ENCODE peak calls at places on chromosomes 7 and 10, in four cellular contexts. V, W, J and B are unnamed samples.

GRCh38 chr10:98346847-98347246 is 68.1 kb downstream of the PYROXD2 start:
- DNase-seq in V (no peak), W (no peak), J (no peak), B (no peak)

GRCh38 chr10:47094636-47095035 is 183.4 kb downstream of the PTPN20 start:
- DNase-seq in V (no peak), W (no peak), J (peak), B (no peak)

GRCh38 chr7:106757846-106758245 is 96.9 kb upstream of the CCDC71L start:
- DNase-seq in V (no peak), W (peak), J (no peak), B (peak)

GRCh38 chr7:18126274-18126673 is 98.6 kb upstream of the PRPS1L1 start:
- DNase-seq in V (no peak), W (no peak), J (no peak), B (no peak)

GRCh38 chr10:48231178-48231577 is 43.3 kb downstream of the FRMPD2 start:
- DNase-seq in V (no peak), W (no peak), J (no peak), B (no peak)

GRCh38 chr10:86306628-86307278 is 59.8 kb downstream of the GRID1 start:
- DNase-seq in V (peak), W (no peak), J (no peak), B (peak)

GRCh38 chr7:82441916-82442478 is 1.6 kb downstream of the CACNA2D1 start:
- DNase-seq in V (peak), W (no peak), J (no peak), B (no peak)

GRCh38 chr7:34823650-34824258 is 165.7 kb downstream of the NPSR1 start:
- DNase-seq in V (peak), W (peak), J (no peak), B (peak)

GRCh38 chr10:80582561-80582960 is 44.9 kb downstream of the SH2D4B start:
- DNase-seq in V (no peak), W (no peak), J (peak), B (no peak)

GRCh38 chr7:132182992-132183391 is 393.3 kb downstream of the PLXNA4 start:
- DNase-seq in V (no peak), W (no peak), J (no peak), B (no peak)

GRCh38 chr7:1973321-1974251 is 259.2 kb downstream of the MAD1L1 start:
- DNase-seq in V (no peak), W (no peak), J (no peak), B (no peak)

GRCh38 chr7:139727151-139727705 is 50.6 kb downstream of the HIPK2 start:
- DNase-seq in V (no peak), W (no peak), J (no peak), B (no peak)

GRCh38 chr7:15709978-15710377 is 23.5 kb upstream of the MEOX2 start:
- DNase-seq in V (no peak), W (no peak), J (no peak), B (no peak)

GRCh38 chr10:44926771-44927751 is 15.9 kb downstream of the TMEM72 start:
- DNase-seq in V (no peak), W (peak), J (no peak), B (no peak)

GRCh38 chr7:137272249-137272648 is 71.3 kb downstream of the PTN start:
- DNase-seq in V (no peak), W (no peak), J (no peak), B (no peak)

GRCh38 chr7:101815826-101816488 is 1.5 kb upstream of the CUX1 start:
- DNase-seq in V (peak), W (peak), J (no peak), B (peak)

GRCh38 chr10:36266923-36267322 is 624.8 kb upstream of the FZD8 start:
- DNase-seq in V (no peak), W (no peak), J (no peak), B (no peak)

GRCh38 chr10:112741830-112742402 is 208.1 kb upstream of the TCF7L2 start:
- DNase-seq in V (no peak), W (no peak), J (no peak), B (no peak)

GRCh38 chr10:18164093-18164492 is 23.9 kb downstream of the CACNB2 start:
- DNase-seq in V (no peak), W (no peak), J (no peak), B (no peak)

GRCh38 chr10:115909037-115909436 is 364.0 kb downstream of the GFRA1 start:
- DNase-seq in V (no peak), W (no peak), J (no peak), B (no peak)

GRCh38 chr7:129343099-129343700 is 91.0 kb upstream of the STRIP2 start:
- DNase-seq in V (peak), W (no peak), J (no peak), B (peak)

GRCh38 chr10:53997953-53998352 is 803.1 kb downstream of the PCDH15 start:
- DNase-seq in V (no peak), W (no peak), J (no peak), B (no peak)

GRCh38 chr7:149638566-149639320 is 134.6 kb downstream of the ZNF467 start:
- DNase-seq in V (no peak), W (no peak), J (no peak), B (no peak)

GRCh38 chr10:95414016-95414830 is 123.4 kb upstream of the PDLIM1 start:
- DNase-seq in V (no peak), W (no peak), J (no peak), B (no peak)

GRCh38 chr7:31044531-31044930 is 7.6 kb upstream of the ADCYAP1R1 start:
- DNase-seq in V (no peak), W (no peak), J (no peak), B (no peak)

DNA sequence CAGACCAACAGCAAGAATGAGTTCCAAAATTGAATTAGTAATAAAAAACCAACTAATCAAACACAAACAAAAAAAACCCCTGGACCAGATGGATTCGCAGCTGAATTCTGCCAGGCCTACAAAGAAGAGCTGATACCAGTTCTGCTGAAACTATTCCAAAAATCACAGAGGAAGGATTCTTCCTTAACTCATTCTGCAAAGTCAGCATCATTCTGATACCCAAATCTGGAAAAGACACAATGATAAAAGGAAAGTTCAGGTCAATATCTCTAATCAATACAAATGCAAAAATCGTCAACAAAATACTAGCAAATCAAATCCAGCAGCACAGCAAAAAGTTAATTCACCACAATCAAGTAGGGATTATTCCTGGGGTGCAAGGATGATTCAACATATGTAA is 6.1 kb upstream of the ABCA13 start:
- DNase-seq in V (no peak), W (no peak), J (no peak), B (no peak)
- H3K27ac ChIP-seq in V (no peak), W (no peak), J (no peak), B (no peak)

GRCh38 chr7:75039709-75040108 is 33.9 kb downstream of the RCC1L start:
- DNase-seq in V (no peak), W (no peak), J (no peak), B (no peak)
- H3K27ac ChIP-seq in V (no peak), W (no peak), J (no peak), B (no peak)

GRCh38 chr10:30436688-30437038 is 2.7 kb downstream of the MAP3K8 start:
- DNase-seq in V (no peak), W (no peak), J (no peak), B (peak)
- H3K27ac ChIP-seq in V (peak), W (peak), J (peak), B (peak)

DNA sequence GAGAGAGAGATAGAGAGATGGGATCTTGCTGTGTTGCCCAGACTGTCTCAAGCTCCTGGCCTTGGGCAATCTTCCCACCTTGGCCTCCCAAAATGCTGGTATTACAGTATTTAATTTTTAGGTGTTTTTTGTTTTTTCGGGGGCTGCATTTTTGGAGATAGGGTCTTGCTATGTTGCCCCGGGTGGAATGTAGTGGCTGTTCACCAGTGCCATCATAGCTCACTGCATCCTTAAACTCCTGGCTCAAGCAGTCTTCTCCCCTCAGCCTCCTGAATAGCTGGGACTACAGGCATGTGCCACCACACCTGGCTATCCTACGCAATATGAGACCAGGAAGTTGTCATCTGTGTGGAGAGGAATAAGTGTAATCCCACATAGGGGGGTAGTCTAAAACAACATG is 42.4 kb downstream of the KCTD7 start:
- DNase-seq in V (no peak), W (no peak), J (no peak), B (no peak)
- H3K27ac ChIP-seq in V (no peak), W (no peak), J (no peak), B (no peak)